ENCODE peak calls at places on chromosomes 11 and 22, in ten cellular contexts. H is endodermal cell; G is left ventricle myocardium inferior; N is GM23338; I is upper lobe of right lung; Z is prostate gland; Y is colonic mucosa; R is MM.1S; L is stomach; K is naive thymus-derived CD4-positive, alpha-beta T cell. X is an unnamed sample.

GRCh38 chr11:72793452-72794367 is at the start of gene STARD10:
- DNase-seq in H (peak; percentile 98), G (peak; percentile 95), N (peak; percentile 99), I (peak; percentile 98), Z (peak; percentile 94), Y (peak; percentile 97), R (peak; percentile 97), L (peak; percentile 97), K (peak; percentile 96), X (peak; percentile 94)

GRCh38 chr11:13225058-13226001 is 52.3 kb upstream of the BMAL1 start:
- DNase-seq in H (no peak), G (no peak), N (no peak), I (no peak), Z (no peak), Y (no peak), R (no peak), L (no peak), K (no peak), X (no peak)

GRCh38 chr22:47370448-47371262 is 608.2 kb downstream of the TBC1D22A start:
- DNase-seq in H (peak; percentile 17), G (no peak), N (no peak), I (no peak), Z (no peak), Y (peak; percentile 11), R (peak; percentile 27), L (peak; percentile 15), K (peak; percentile 11), X (peak; percentile 36)

GRCh38 chr11:70630816-70631623 is 232.7 kb downstream of the CTTN start:
- DNase-seq in H (no peak), G (no peak), N (no peak), I (no peak), Z (no peak), Y (no peak), R (no peak), L (no peak), K (no peak), X (no peak)

GRCh38 chr11:77140231-77140959 is 12.3 kb downstream of the MYO7A start:
- DNase-seq in H (peak; percentile 87), G (peak; percentile 65), N (peak; percentile 65), I (no peak), Z (no peak), Y (no peak), R (no peak), L (no peak), K (no peak), X (no peak)

GRCh38 chr11:57424137-57424801 is 2.7 kb downstream of the SLC43A3 start:
- DNase-seq in H (no peak), G (no peak), N (no peak), I (no peak), Z (no peak), Y (no peak), R (no peak), L (no peak), K (no peak), X (no peak)

GRCh38 chr11:117809236-117810055 is 12.4 kb upstream of the DSCAML1 start:
- DNase-seq in H (peak; percentile 87), G (peak; percentile 80), N (peak; percentile 83), I (peak; percentile 78), Z (peak; percentile 19), Y (peak; percentile 77), R (no peak), L (peak; percentile 60), K (peak; percentile 51), X (peak; percentile 51)

GRCh38 chr11:47499614-47500013 is 50.7 kb upstream of the RAPSN start:
- DNase-seq in H (no peak), G (no peak), N (no peak), I (no peak), Z (no peak), Y (no peak), R (no peak), L (no peak), K (no peak), X (no peak)

GRCh38 chr11:134667505-134667904 is 255.5 kb upstream of the B3GAT1 start:
- DNase-seq in H (peak; percentile 48), G (no peak), N (no peak), I (no peak), Z (no peak), Y (no peak), R (no peak), L (peak; percentile 4), K (no peak), X (no peak)

GRCh38 chr11:12973529-12974181 is 35.5 kb upstream of the RASSF10 start:
- DNase-seq in H (no peak), G (no peak), N (no peak), I (no peak), Z (no peak), Y (no peak), R (no peak), L (no peak), K (no peak), X (no peak)

GRCh38 chr11:5004429-5005274 is 10.0 kb downstream of the OR51L1 start:
- DNase-seq in H (peak; percentile 82), G (peak; percentile 41), N (peak; percentile 79), I (no peak), Z (peak; percentile 39), Y (peak; percentile 49), R (peak; percentile 58), L (peak; percentile 72), K (no peak), X (peak; percentile 53)

GRCh38 chr11:33734441-33735165 is 1.6 kb downstream of the CD59 start:
- DNase-seq in H (no peak), G (no peak), N (no peak), I (peak; percentile 68), Z (no peak), Y (peak; percentile 69), R (peak; percentile 19), L (peak; percentile 55), K (no peak), X (no peak)

GRCh38 chr11:33735166-33735425 is 1.1 kb downstream of the CD59 start:
- DNase-seq in H (no peak), G (no peak), N (peak; percentile 19), I (no peak), Z (no peak), Y (peak; percentile 43), R (no peak), L (no peak), K (no peak), X (no peak)

GRCh38 chr11:33733978-33734377 is 2.2 kb downstream of the CD59 start:
- DNase-seq in H (no peak), G (no peak), N (no peak), I (no peak), Z (no peak), Y (no peak), R (no peak), L (no peak), K (no peak), X (no peak)

GRCh38 chr11:33732176-33732575 is 4.0 kb downstream of the CD59 start:
- DNase-seq in H (no peak), G (no peak), N (peak; percentile 14), I (no peak), Z (no peak), Y (no peak), R (no peak), L (no peak), K (no peak), X (no peak)

DNA sequence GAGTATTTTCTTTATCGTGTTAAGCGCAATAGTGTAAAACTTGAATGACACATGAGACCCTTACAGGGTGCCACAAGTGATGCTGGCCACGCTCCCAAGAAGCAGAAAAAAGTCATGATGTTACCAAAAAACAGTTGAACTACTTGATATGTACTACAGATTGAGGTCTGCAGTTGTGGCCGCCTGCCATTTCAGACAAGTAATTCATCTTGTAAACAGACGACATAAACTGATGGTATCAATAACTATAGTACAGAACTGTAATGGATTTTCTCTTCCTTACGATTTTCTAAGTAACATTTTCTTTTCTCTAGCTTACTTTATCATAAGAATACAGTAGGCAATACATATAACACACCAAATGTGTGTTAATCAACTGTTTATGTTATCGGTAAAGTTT is 5.5 kb downstream of the CD59 start:
- DNase-seq in H (no peak), G (no peak), N (no peak), I (no peak), Z (no peak), Y (no peak), R (no peak), L (no peak), K (no peak), X (no peak)
- H3K27ac ChIP-seq in H (no peak overlapping the region), G (peak overlapping the region; percentile 42), N (no peak overlapping the region), I (no peak overlapping the region), Z (no peak overlapping the region), Y (no peak overlapping the region), R (no peak overlapping the region), L (no peak overlapping the region), K (no peak overlapping the region), X (no peak overlapping the region)

GRCh38 chr22:37675930-37676571 is 615 bp downstream of the LGALS1 start:
- DNase-seq in H (no peak), G (peak; percentile 68), N (peak; percentile 26), I (peak; percentile 73), Z (no peak), Y (peak; percentile 62), R (no peak), L (no peak), K (peak; percentile 51), X (no peak)
- H3K4me1 ChIP-seq in H (peaks cover 4% of the 10 kb centered on the region), G (peaks cover 74% of the 10 kb centered on the region), N (peaks cover 11% of the 10 kb centered on the region), I (peaks cover 42% of the 10 kb centered on the region), Z (peaks cover 16% of the 10 kb centered on the region), Y (peaks cover 31% of the 10 kb centered on the region), R (peaks cover 24% of the 10 kb centered on the region), L (peaks cover 54% of the 10 kb centered on the region), K (peaks cover 39% of the 10 kb centered on the region), X (peaks cover 22% of the 10 kb centered on the region)

GRCh38 chr11:64000026-64000739 is 13.9 kb downstream of the OTUB1 start:
- DNase-seq in H (peak; percentile 91), G (peak; percentile 73), N (peak; percentile 90), I (peak; percentile 84), Z (peak; percentile 55), Y (peak; percentile 66), R (peak; percentile 47), L (peak; percentile 80), K (peak; percentile 82), X (peak; percentile 81)

GRCh38 chr11:63998558-63999348 is 12.5 kb downstream of the OTUB1 start:
- DNase-seq in H (peak; percentile 89), G (peak; percentile 38), N (peak; percentile 82), I (no peak), Z (no peak), Y (no peak), R (no peak), L (peak; percentile 65), K (peak; percentile 28), X (no peak)

GRCh38 chr11:64000740-64001514 is 14.7 kb downstream of the OTUB1 start:
- DNase-seq in H (no peak), G (no peak), N (peak; percentile 59), I (no peak), Z (no peak), Y (no peak), R (no peak), L (no peak), K (no peak), X (no peak)

GRCh38 chr11:63997801-63998332 is 11.6 kb downstream of the OTUB1 start:
- DNase-seq in H (no peak), G (no peak), N (no peak), I (no peak), Z (no peak), Y (no peak), R (no peak), L (no peak), K (no peak), X (no peak)

GRCh38 chr11:63999349-64000025 is 13.2 kb downstream of the OTUB1 start:
- DNase-seq in H (peak; percentile 94), G (peak; percentile 53), N (peak; percentile 84), I (no peak), Z (peak; percentile 95), Y (peak; percentile 79), R (no peak), L (peak; percentile 85), K (peak; percentile 62), X (peak; percentile 67)
- H3K4me3 ChIP-seq in H (no peak overlapping the region), G (peak overlapping the region; percentile 59), N (peak overlapping the region; percentile 64), I (peak overlapping the region; percentile 44), Z (no peak overlapping the region), Y (peak overlapping the region; percentile 30), R (no peak overlapping the region), L (peak overlapping the region; percentile 48), K (peak overlapping the region; percentile 20), X (peak overlapping the region; percentile 44)

GRCh38 chr11:9571071-9571765 is 2.3 kb upstream of the WEE1 start:
- DNase-seq in H (no peak), G (no peak), N (no peak), I (no peak), Z (no peak), Y (no peak), R (no peak), L (no peak), K (no peak), X (no peak)
- H3K27ac ChIP-seq in H (no peak overlapping the region), G (no peak overlapping the region), N (no peak overlapping the region), I (peak overlapping the region; percentile 13), Z (no peak overlapping the region), Y (no peak overlapping the region), R (no peak overlapping the region), L (peak overlapping the region; percentile 55), K (no peak overlapping the region), X (peak overlapping the region; percentile 98)